ENCODE peak calls at places on chromosomes 1 and 21, in seven cellular contexts. N is effector memory CD4-positive, alpha-beta T cell; Q is ovary; W is MG63; G is pancreas; J is psoas muscle; T is heart right ventricle. E is an unnamed sample.
A peak's percentile ranks its signal among the peaks of the same experiment; 100 is the strongest.

GRCh38 chr1:170247751-170248521 is 102.2 kb downstream of the NTMT2 start:
- DNase-seq in N (no peak), Q (no peak), W (no peak), G (no peak), J (no peak), T (no peak), E (no peak)

GRCh38 chr1:183837062-183837461 is 32.1 kb downstream of the RGL1 start:
- DNase-seq in N (no peak), Q (no peak), W (no peak), G (no peak), J (no peak), T (no peak), E (no peak)

GRCh38 chr1:28111157-28111556 is 22.7 kb upstream of the EYA3 start:
- DNase-seq in N (no peak), Q (no peak), W (no peak), G (no peak), J (no peak), T (no peak), E (no peak)

GRCh38 chr21:43333301-43334062 is 93.4 kb downstream of the SIK1 start:
- DNase-seq in N (no peak), Q (peak; percentile 74), W (peak; percentile 54), G (peak; percentile 45), J (peak; percentile 69), T (peak; percentile 62), E (peak; percentile 95)

GRCh38 chr1:184930232-184930631 is 44.1 kb downstream of the NIBAN1 start:
- DNase-seq in N (no peak), Q (no peak), W (no peak), G (no peak), J (no peak), T (no peak), E (no peak)

GRCh38 chr1:223106856-223107255 is 36.2 kb downstream of the TLR5 start:
- DNase-seq in N (no peak), Q (no peak), W (no peak), G (no peak), J (no peak), T (peak; percentile 19), E (no peak)

GRCh38 chr1:229230136-229230892 is 40.6 kb upstream of the RAB4A start:
- DNase-seq in N (no peak), Q (no peak), W (no peak), G (no peak), J (peak; percentile 30), T (no peak), E (no peak)

GRCh38 chr21:38888956-38889605 is 83.4 kb downstream of the ETS2 start:
- DNase-seq in N (no peak), Q (no peak), W (no peak), G (no peak), J (no peak), T (no peak), E (no peak)

GRCh38 chr1:32719681-32720275 is 17.2 kb upstream of the SYNC start:
- DNase-seq in N (no peak), Q (no peak), W (no peak), G (no peak), J (no peak), T (no peak), E (peak; percentile 96)

GRCh38 chr1:235817101-235817725 is 49.5 kb downstream of the LYST start:
- DNase-seq in N (no peak), Q (no peak), W (no peak), G (no peak), J (no peak), T (no peak), E (no peak)

GRCh38 chr1:67648582-67649326 is 36.2 kb upstream of the GADD45A start:
- DNase-seq in N (no peak), Q (no peak), W (no peak), G (no peak), J (no peak), T (no peak), E (no peak)
- H3K27me3 ChIP-seq in N (no peaks in the 10 kb centered on the region), Q (no peaks in the 10 kb centered on the region), W (no peaks in the 10 kb centered on the region), G (no peaks in the 10 kb centered on the region), J (no peaks in the 10 kb centered on the region), T (no peaks in the 10 kb centered on the region), E (no peaks in the 10 kb centered on the region)

DNA sequence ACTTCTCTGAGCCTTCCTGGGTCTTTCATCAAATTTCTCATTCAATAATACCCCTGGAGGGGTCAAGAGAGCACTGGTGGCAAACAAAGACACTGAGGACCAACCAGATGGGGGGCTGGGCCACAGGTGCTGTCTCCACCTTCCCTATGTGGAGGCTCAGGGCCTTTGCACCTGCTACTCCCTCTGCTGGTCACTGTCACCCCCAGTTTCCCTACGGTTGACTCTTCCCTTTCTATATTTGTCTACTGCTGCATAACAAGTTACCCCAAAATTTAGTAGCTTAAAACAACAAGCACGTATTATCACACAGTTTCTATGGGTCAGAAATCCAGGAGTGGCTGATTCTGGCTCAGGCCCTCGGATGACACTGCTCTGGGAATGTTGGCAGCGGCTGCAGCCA is 138.8 kb upstream of the RUNX3 start:
- DNase-seq in N (no peak), Q (no peak), W (no peak), G (no peak), J (no peak), T (no peak), E (no peak)
- H3K27me3 ChIP-seq in N (no peaks in the 10 kb centered on the region), Q (no peaks in the 10 kb centered on the region), W (no peaks in the 10 kb centered on the region), G (no peaks in the 10 kb centered on the region), J (no peaks in the 10 kb centered on the region), T (no peaks in the 10 kb centered on the region), E (no peaks in the 10 kb centered on the region)

GRCh38 chr1:2920421-2921015 is 100.7 kb upstream of the ACTRT2 start:
- DNase-seq in N (no peak), Q (no peak), W (no peak), G (no peak), J (no peak), T (no peak), E (no peak)
- H3K27me3 ChIP-seq in N (no peaks in the 10 kb centered on the region), Q (no peaks in the 10 kb centered on the region), W (peaks cover 3% of the 10 kb centered on the region), G (no peaks in the 10 kb centered on the region), J (peaks cover 48% of the 10 kb centered on the region), T (peaks cover 24% of the 10 kb centered on the region), E (no peaks in the 10 kb centered on the region)

GRCh38 chr1:110148961-110149360 is 1.3 kb upstream of the SLC6A17 start:
- DNase-seq in N (no peak), Q (no peak), W (peak; percentile 28), G (no peak), J (no peak), T (no peak), E (no peak)
- H3K27me3 ChIP-seq in N (peaks cover 20% of the 10 kb centered on the region), Q (no peaks in the 10 kb centered on the region), W (peaks cover 29% of the 10 kb centered on the region), G (no peaks in the 10 kb centered on the region), J (peaks cover 80% of the 10 kb centered on the region), T (peaks cover 89% of the 10 kb centered on the region), E (peaks cover 25% of the 10 kb centered on the region)